ENCODE peak calls at places on chromosome 20, in five cellular contexts. D is HCT116, L is heart right ventricle, X is HL-60, N is fibroblast of lung. J is an unnamed sample. For H3K27me3, the result is how much of the 10 kb centered on the place peaks cover.

GRCh38 chr20:47181056-47181862 is 175.2 kb downstream of the ZMYND8 start:
- DNase-seq in X (peak), D (peak), L (no peak), N (peak), J (peak)

GRCh38 chr20:46965477-46965876 is 70.8 kb downstream of the EYA2 start:
- DNase-seq in L (no peak), N (no peak), D (no peak), X (no peak), J (no peak)

GRCh38 chr20:3691897-3692296 is 10.1 kb upstream of the ADAM33 start:
- DNase-seq in D (no peak), L (no peak), N (no peak), X (no peak), J (no peak)

GRCh38 chr20:51422912-51423667 is 119.4 kb downstream of the NFATC2 start:
- DNase-seq in X (no peak), D (no peak), L (no peak), N (no peak), J (no peak)

GRCh38 chr20:58550661-58551060 is 35.5 kb upstream of the APCDD1L start:
- DNase-seq in D (no peak), X (no peak), N (peak), L (no peak), J (peak)

GRCh38 chr20:61932199-61932592 is 133.5 kb downstream of the TAF4 start:
- DNase-seq in L (no peak), N (no peak), D (no peak), X (no peak), J (no peak)

GRCh38 chr20:35066194-35066593 is 26.4 kb downstream of the TRPC4AP start:
- DNase-seq in D (no peak), L (no peak), N (no peak), X (no peak), J (no peak)

GRCh38 chr20:52975024-52975732 is 3.0 kb downstream of the TSHZ2 start:
- DNase-seq in X (no peak), L (no peak), D (no peak), N (peak), J (no peak)

GRCh38 chr20:59123011-59123676 is 40.5 kb upstream of the ZNF831 start:
- DNase-seq in N (no peak), L (no peak), D (no peak), X (peak), J (no peak)

GRCh38 chr20:44720617-44720993 is 5.4 kb downstream of the CCN5 start:
- DNase-seq in D (peak), X (no peak), N (peak), L (no peak), J (peak)

GRCh38 chr20:35307666-35308653 is 15.7 kb upstream of the FAM83C start:
- DNase-seq in X (no peak), L (peak), D (no peak), N (peak), J (no peak)

GRCh38 chr20:4666001-4666470 is 55.7 kb upstream of the PRND start:
- DNase-seq in D (no peak), N (peak), X (peak), L (no peak), J (peak)

GRCh38 chr20:24819331-24819965 is 129.6 kb upstream of the CST7 start:
- DNase-seq in X (no peak), L (no peak), D (no peak), N (no peak), J (no peak)

GRCh38 chr20:5663396-5663795 is 86.8 kb upstream of the SHLD1 start:
- DNase-seq in N (no peak), X (no peak), D (no peak), L (no peak), J (no peak)

GRCh38 chr20:34055290-34055689 is 56.8 kb downstream of the EIF2S2 start:
- DNase-seq in L (peak), X (no peak), D (no peak), N (no peak), J (no peak)

GRCh38 chr20:45874576-45874975 is 6.5 kb upstream of the ZSWIM1 start:
- DNase-seq in D (no peak), L (no peak), X (no peak), N (no peak), J (no peak)

GRCh38 chr20:35269055-35269781 is 8.7 kb downstream of the MMP24OS start:
- DNase-seq in L (peak), N (peak), X (peak), D (no peak), J (peak)

GRCh38 chr20:15297059-15297875 is 959.9 kb upstream of the FLRT3 start:
- DNase-seq in L (no peak), N (no peak), X (no peak), D (no peak), J (no peak)

GRCh38 chr20:38973107-38973506 is 11.0 kb downstream of the DHX35 start:
- DNase-seq in L (no peak), X (no peak), N (no peak), D (no peak), J (no peak)

GRCh38 chr20:50558483-50558925 is 48.3 kb downstream of the PTPN1 start:
- DNase-seq in N (peak), L (no peak), D (peak), X (no peak), J (peak)

GRCh38 chr20:23362392-23363256 is 642 bp downstream of the GZF1 start:
- DNase-seq in L (peak), D (no peak), X (peak), N (peak), J (peak)

GRCh38 chr20:11847827-11848226 is 69.9 kb upstream of the BTBD3 start:
- DNase-seq in L (no peak), X (no peak), D (no peak), N (no peak), J (no peak)

GRCh38 chr20:48724891-48725588 is 102.8 kb downstream of the PREX1 start:
- DNase-seq in D (no peak), L (no peak), X (no peak), N (no peak), J (no peak)

GRCh38 chr20:51541189-51542032 is 1.1 kb downstream of the NFATC2 start:
- DNase-seq in X (peak), L (peak), N (peak), D (no peak), J (peak)

GRCh38 chr20:1401431-1401907 is 8.6 kb upstream of the FKBP1A start:
- DNase-seq in N (no peak), D (no peak), L (no peak), X (no peak), J (no peak)

GRCh38 chr20:47502271-47502730 is 614 bp downstream of the NCOA3 start:
- DNase-seq in N (peak), L (peak), X (peak), D (no peak), J (no peak)

GRCh38 chr20:54208492-54209044 is 681 bp downstream of the PFDN4 start:
- DNase-seq in N (peak), D (no peak), X (peak), L (peak), J (peak)

GRCh38 chr20:4637081-4637797 is 84.5 kb upstream of the PRND start:
- DNase-seq in L (no peak), D (no peak), X (no peak), N (peak), J (no peak)

GRCh38 chr20:62096421-62097380 is 25.6 kb upstream of the LSM14B start:
- DNase-seq in N (no peak), X (no peak), D (no peak), L (no peak), J (no peak)

GRCh38 chr20:39778847-39779641 is 816.9 kb downstream of the DHX35 start:
- DNase-seq in D (no peak), N (peak), X (no peak), L (no peak), J (no peak)

GRCh38 chr20:17904027-17904426 is 64.6 kb downstream of the SNX5 start:
- DNase-seq in D (no peak), N (no peak), X (no peak), L (no peak), J (no peak)

GRCh38 chr20:889932-890463 is 26.1 kb downstream of the ANGPT4 start:
- DNase-seq in N (no peak), X (no peak), D (no peak), L (no peak), J (no peak)

GRCh38 chr20:341682-342081 is 5.2 kb upstream of the NRSN2 start:
- DNase-seq in X (peak), N (peak), D (peak), L (no peak), J (peak)

GRCh38 chr20:24627291-24627690 is 157.9 kb downstream of the SYNDIG1 start:
- DNase-seq in N (no peak), D (no peak), L (no peak), X (no peak), J (no peak)

GRCh38 chr20:19886666-19887288 is 128.7 kb downstream of the RIN2 start:
- DNase-seq in D (no peak), X (no peak), N (peak), L (no peak), J (no peak)

GRCh38 chr20:60928341-60928740 is 323.7 kb upstream of the CDH4 start:
- DNase-seq in X (no peak), D (no peak), N (no peak), L (no peak), J (no peak)

GRCh38 chr20:60931691-60932090 is 320.4 kb upstream of the CDH4 start:
- DNase-seq in X (no peak), D (no peak), N (no peak), L (no peak), J (no peak)

GRCh38 chr20:60921021-60921622 is 330.9 kb upstream of the CDH4 start:
- DNase-seq in X (no peak), D (no peak), L (peak), N (peak), J (no peak)

GRCh38 chr20:60930023-60930790 is 321.9 kb upstream of the CDH4 start:
- DNase-seq in L (no peak), D (no peak), N (no peak), X (no peak), J (no peak)

DNA sequence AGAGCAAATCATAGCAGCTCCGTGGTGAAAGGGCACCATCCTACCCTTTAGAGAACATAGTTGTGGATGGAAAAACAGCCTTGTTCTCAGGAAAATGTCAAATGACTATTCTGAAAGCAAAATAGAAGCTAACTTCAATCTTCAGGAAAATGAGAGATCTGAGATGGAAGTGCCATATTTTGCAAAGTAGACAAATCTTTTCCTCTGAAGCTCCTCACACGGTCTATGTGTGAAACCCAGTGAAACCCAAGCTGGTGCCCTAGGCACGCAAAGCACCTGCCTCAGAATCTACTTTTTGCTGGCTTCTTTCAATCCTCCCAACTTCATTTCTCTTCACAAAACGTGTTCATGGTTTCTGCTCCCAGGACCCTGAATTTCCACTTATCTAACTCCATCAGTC is 325.2 kb upstream of the CDH4 start:
- DNase-seq in D (no peak), X (no peak), L (no peak), N (no peak), J (no peak)
- H3K27me3 ChIP-seq in D (under half), X (under half), L (under half), N (under half), J (under half)

DNA sequence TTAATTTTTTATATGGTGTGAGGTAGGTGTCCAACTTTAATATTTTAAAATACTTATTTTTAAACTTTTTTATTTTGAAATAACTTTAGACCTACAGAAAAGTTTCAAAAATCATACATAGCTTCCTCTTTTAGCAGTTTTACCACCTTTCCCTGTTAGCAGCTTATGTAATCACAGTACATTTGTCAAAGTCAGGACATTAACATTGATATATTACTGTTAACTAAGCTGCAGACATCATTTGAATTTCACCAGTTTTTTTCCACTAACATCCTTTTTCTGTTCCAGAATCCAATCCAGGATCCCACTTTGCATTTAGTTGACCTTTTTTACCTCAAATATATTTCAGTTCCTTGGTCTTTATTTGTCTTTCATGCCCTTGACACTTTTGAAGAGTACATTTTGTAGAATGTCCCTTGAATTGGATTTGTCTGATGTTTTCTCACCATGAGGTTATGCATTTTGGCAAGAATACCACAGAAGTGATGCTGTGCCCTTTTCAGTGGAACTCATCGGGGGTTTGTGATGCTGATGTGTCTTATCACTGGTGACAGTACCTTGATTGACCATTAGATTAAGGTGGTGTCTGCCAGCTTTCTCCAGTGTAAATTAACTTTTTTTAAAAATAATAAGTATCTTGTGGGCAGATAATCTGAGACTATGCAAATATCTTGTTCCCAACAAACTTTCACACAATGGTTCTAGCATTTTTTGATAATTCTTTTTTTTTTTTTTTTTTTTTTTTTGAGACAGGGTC is 33.4 kb downstream of the TTLL9 start:
- DNase-seq in L (no peak), D (no peak), X (no peak), N (no peak), J (no peak)
- TF ChIP-seq CTCF in L (no peak), D (no peak), X (no peak), N (no peak), J (no peak)

GRCh38 chr20:63919130-63919529 is 24.2 kb downstream of the DNAJC5 start:
- DNase-seq in N (no peak), D (no peak), L (no peak), X (no peak), J (no peak)
- H3K4me3 ChIP-seq in N (no peak), D (no peak), L (no peak), X (no peak), J (no peak)

DNA sequence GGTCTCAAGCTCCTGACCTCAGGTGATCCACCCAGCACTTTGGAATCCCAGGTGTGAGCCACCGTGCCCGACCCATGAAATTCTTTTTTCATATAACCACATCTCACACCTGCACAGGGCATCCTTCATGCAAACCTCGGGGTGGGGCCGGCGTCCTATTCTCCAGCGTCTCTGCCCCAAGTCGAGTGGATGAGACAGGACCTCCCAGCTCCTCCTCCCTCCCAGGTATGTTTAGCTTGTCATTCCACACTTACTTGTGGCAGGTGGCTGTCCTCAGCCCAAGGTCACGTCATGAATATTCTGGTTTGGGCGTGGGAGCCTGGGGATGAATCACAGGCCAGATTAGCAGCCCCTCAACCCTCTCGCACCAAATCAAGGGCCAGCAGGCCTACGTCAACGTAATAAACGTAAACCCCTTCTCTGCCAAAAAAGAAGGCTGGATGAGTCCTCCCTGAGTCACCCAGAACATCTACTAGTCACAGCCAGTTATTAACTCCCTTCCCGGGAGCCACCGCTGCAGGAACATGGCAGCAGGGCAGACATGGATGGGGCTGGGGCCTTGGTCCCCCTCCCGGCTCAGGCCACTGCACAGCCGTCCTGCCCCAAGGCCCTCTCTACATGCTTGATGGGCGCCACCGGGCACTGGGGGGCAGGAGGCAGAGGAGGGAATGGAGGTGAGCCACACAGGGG is 91.7 kb downstream of the YTHDF1 start:
- DNase-seq in D (no peak), N (peak), X (no peak), L (no peak), J (no peak)
- H3K27me3 ChIP-seq in D (under half), N (under half), X (under half), L (half or more), J (under half)

GRCh38 chr20:10447028-10447427 is 11.9 kb downstream of the SLX4IP start:
- DNase-seq in L (no peak), X (peak), D (peak), N (peak), J (peak)
- TF ChIP-seq CTCF in L (no peak), X (no peak), D (no peak), N (no peak), J (peak)

GRCh38 chr20:37411408-37412306 is 65.7 kb downstream of the SRC start:
- DNase-seq in N (peak), L (no peak), D (no peak), X (peak), J (no peak)
- H3K4me3 ChIP-seq in N (peak), L (peak), D (no peak), X (peak), J (peak)

GRCh38 chr20:16537025-16537665 is 36.1 kb downstream of the KIF16B start:
- DNase-seq in X (no peak), D (no peak), N (no peak), L (no peak), J (no peak)

GRCh38 chr20:16530201-16530681 is 43.0 kb downstream of the KIF16B start:
- DNase-seq in X (no peak), L (no peak), D (peak), N (peak), J (peak)

GRCh38 chr20:16531485-16531884 is 41.8 kb downstream of the KIF16B start:
- DNase-seq in D (no peak), X (no peak), N (no peak), L (no peak), J (no peak)

GRCh38 chr20:16535281-16535680 is 38.0 kb downstream of the KIF16B start:
- DNase-seq in D (no peak), L (no peak), X (no peak), N (no peak), J (no peak)

GRCh38 chr20:16533493-16533892 is 39.8 kb downstream of the KIF16B start:
- DNase-seq in X (no peak), D (no peak), L (no peak), N (no peak), J (no peak)
- H3K27me3 ChIP-seq in X (under half), D (under half), L (under half), N (under half), J (under half)

J was measured in brain microvascular endothelial cell.